ENCODE peak calls at places on chromosomes 12 and 14, in six cellular contexts. L is spleen, Y is GM12878, R is vagina, M is stomach, C is transverse colon. S is an unnamed sample. For H3K4me1, the result is how much of the 10 kb centered on the place peaks cover.

GRCh38 chr12:93315907-93316622 is 61.7 kb upstream of the NUDT4 start:
- DNase-seq in L (no peak), Y (no peak), R (no peak), M (no peak), C (no peak), S (no peak)

GRCh38 chr12:120316798-120317257 is 10.8 kb downstream of the PLA2G1B start:
- DNase-seq in L (peak), Y (no peak), R (no peak), M (no peak), C (no peak), S (no peak)

GRCh38 chr12:40224439-40225291 is at the start of gene LRRK2:
- DNase-seq in L (peak), Y (no peak), R (peak), M (peak), C (peak), S (peak)

GRCh38 chr12:74539261-74539660 is 1.6 kb downstream of the ATXN7L3B start:
- DNase-seq in L (no peak), Y (no peak), R (no peak), M (no peak), C (no peak), S (no peak)

GRCh38 chr12:89695100-89695499 is 13.5 kb downstream of the ATP2B1 start:
- DNase-seq in L (no peak), Y (no peak), R (no peak), M (no peak), C (no peak), S (no peak)

GRCh38 chr14:37594916-37595808 is at the start of the genes FOXA1 and TTC6:
- DNase-seq in L (no peak), Y (no peak), R (no peak), M (peak), C (peak), S (peak)

GRCh38 chr12:105214141-105214540 is 21.8 kb downstream of the APPL2 start:
- DNase-seq in L (no peak), Y (no peak), R (no peak), M (no peak), C (no peak), S (peak)

GRCh38 chr14:49959822-49960408 is 67.0 kb downstream of the ARF6 start:
- DNase-seq in L (no peak), Y (peak), R (no peak), M (no peak), C (peak), S (no peak)

GRCh38 chr12:101670007-101670671 is 27.3 kb upstream of the CHPT1 start:
- DNase-seq in L (no peak), Y (no peak), R (no peak), M (no peak), C (peak), S (no peak)

GRCh38 chr12:77047341-77048202 is 17.8 kb downstream of the E2F7 start:
- DNase-seq in L (no peak), Y (no peak), R (no peak), M (no peak), C (no peak), S (no peak)

GRCh38 chr14:99539503-99539902 is 58.3 kb downstream of the CCNK start:
- DNase-seq in L (no peak), Y (no peak), R (no peak), M (no peak), C (no peak), S (no peak)

GRCh38 chr14:104313674-104314073 is 175.3 kb downstream of the KIF26A start:
- DNase-seq in L (peak), Y (no peak), R (no peak), M (no peak), C (no peak), S (no peak)

GRCh38 chr12:44362947-44363346 is 513.2 kb downstream of the NELL2 start:
- DNase-seq in L (no peak), Y (no peak), R (no peak), M (no peak), C (no peak), S (no peak)

GRCh38 chr12:129566800-129567199 is 337.0 kb downstream of the TMEM132D start:
- DNase-seq in L (no peak), Y (no peak), R (no peak), M (no peak), C (no peak), S (no peak)

GRCh38 chr14:105366386-105367074 is 31.8 kb upstream of the TEX22 start:
- DNase-seq in L (no peak), Y (no peak), R (no peak), M (no peak), C (no peak), S (no peak)

GRCh38 chr14:72617391-72618011 is 276.4 kb downstream of the DPF3 start:
- DNase-seq in L (no peak), Y (no peak), R (peak), M (no peak), C (no peak), S (no peak)

GRCh38 chr12:73892181-73892580 is 645.5 kb upstream of the ATXN7L3B start:
- DNase-seq in L (no peak), Y (no peak), R (no peak), M (no peak), C (no peak), S (no peak)

GRCh38 chr14:100285021-100285912 is 21.0 kb downstream of the SLC25A29 start:
- DNase-seq in L (peak), Y (no peak), R (no peak), M (peak), C (peak), S (peak)

GRCh38 chr12:122403115-122403770 is 19.2 kb downstream of the CLIP1 start:
- DNase-seq in L (no peak), Y (no peak), R (no peak), M (no peak), C (no peak), S (no peak)

GRCh38 chr14:92497391-92497790 is 16.2 kb upstream of the RIN3 start:
- DNase-seq in L (peak), Y (no peak), R (no peak), M (no peak), C (no peak), S (no peak)

GRCh38 chr14:32307881-32308582 is 21.1 kb upstream of the AKAP6 start:
- DNase-seq in L (no peak), Y (no peak), R (no peak), M (peak), C (peak), S (peak)

GRCh38 chr12:57240926-57241555 is 9.9 kb downstream of the STAC3 start:
- DNase-seq in L (peak), Y (no peak), R (no peak), M (no peak), C (peak), S (no peak)

GRCh38 chr14:50061664-50062437 is 54.5 kb downstream of the VCPKMT start:
- DNase-seq in L (peak), Y (peak), R (no peak), M (peak), C (peak), S (no peak)

GRCh38 chr12:101021911-101022388 is 188.1 kb downstream of the SLC5A8 start:
- DNase-seq in L (no peak), Y (no peak), R (no peak), M (no peak), C (no peak), S (no peak)

GRCh38 chr12:60834372-60834771 is 1238.5 kb downstream of the SLC16A7 start:
- DNase-seq in L (no peak), Y (no peak), R (no peak), M (no peak), C (no peak), S (no peak)

GRCh38 chr12:2354151-2354991 is 301.6 kb downstream of the CACNA1C start:
- DNase-seq in L (peak), Y (no peak), R (no peak), M (no peak), C (no peak), S (no peak)

GRCh38 chr12:114152066-114152465 is 185.9 kb upstream of the RBM19 start:
- DNase-seq in L (no peak), Y (no peak), R (no peak), M (no peak), C (no peak), S (no peak)

GRCh38 chr12:110199360-110200123 is 75.4 kb downstream of the IFT81 start:
- DNase-seq in L (no peak), Y (peak), R (no peak), M (no peak), C (no peak), S (no peak)

GRCh38 chr14:29558516-29558915 is 369.1 kb downstream of the PRKD1 start:
- DNase-seq in L (no peak), Y (no peak), R (no peak), M (no peak), C (no peak), S (no peak)

GRCh38 chr12:3622021-3622731 is 130.7 kb downstream of the CRACR2A start:
- DNase-seq in L (no peak), Y (no peak), R (no peak), M (no peak), C (no peak), S (no peak)

DNA sequence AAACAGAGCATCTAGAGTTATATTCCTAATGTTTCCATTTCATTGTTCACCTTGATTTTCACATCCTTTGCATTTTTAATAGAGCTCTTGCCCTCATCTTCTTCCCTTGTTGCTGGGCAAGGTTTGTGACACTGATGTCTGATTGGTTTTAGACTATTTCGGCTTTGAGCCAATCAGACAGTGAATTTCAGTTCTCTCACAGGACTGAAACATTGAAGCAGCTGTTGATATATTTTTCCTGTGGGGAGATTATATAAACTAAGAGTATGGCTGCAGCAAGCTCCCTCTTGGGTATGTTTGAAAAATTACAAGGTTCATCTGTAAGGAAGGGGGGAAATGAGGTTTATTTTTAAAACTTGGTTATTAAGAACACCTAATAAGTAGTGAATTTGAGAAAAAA is 51.2 kb downstream of the ATF7IP start:
- DNase-seq in L (no peak), Y (no peak), R (no peak), M (no peak), C (no peak), S (no peak)
- TF ChIP-seq POLR2A in L (no peak), Y (no peak), R (no peak), M (no peak), C (no peak), S (no peak)

GRCh38 chr12:71646512-71646911 is 17.1 kb downstream of the ZFC3H1 start:
- DNase-seq in L (no peak), Y (no peak), R (no peak), M (no peak), C (no peak), S (no peak)

GRCh38 chr12:71641390-71641789 is 22.3 kb downstream of the ZFC3H1 start:
- DNase-seq in L (no peak), Y (no peak), R (no peak), M (no peak), C (no peak), S (no peak)

GRCh38 chr12:71648537-71648936 is 15.1 kb downstream of the ZFC3H1 start:
- DNase-seq in L (no peak), Y (no peak), R (no peak), M (no peak), C (no peak), S (no peak)

GRCh38 chr12:71642264-71642663 is 21.4 kb downstream of the ZFC3H1 start:
- DNase-seq in L (no peak), Y (no peak), R (no peak), M (no peak), C (no peak), S (no peak)

DNA sequence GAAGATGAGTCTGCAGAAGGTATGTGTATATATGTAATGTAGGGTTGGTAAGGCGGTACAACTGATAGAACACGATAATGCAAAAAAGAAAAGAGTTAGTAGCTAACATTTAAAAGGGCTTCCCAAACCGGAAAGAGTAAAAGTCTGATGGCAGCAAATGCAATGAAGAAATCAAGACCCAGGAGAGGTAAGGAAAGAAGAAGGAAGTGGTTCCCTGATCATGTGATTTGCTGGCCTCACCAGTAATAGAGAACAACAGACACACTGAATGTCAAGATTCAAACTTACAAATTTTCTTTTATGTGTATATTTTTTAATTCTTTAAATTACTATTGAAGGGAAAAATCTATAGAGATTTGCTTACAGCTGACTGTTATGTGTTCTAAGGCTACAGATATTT is 18.4 kb downstream of the ZFC3H1 start:
- DNase-seq in L (no peak), Y (no peak), R (no peak), M (no peak), C (no peak), S (no peak)
- TF ChIP-seq POLR2AphosphoS5 in L (no peak), Y (no peak), R (no peak), M (no peak), C (no peak), S (no peak)

GRCh38 chr14:65100905-65101541 is 1.3 kb downstream of the MAX start:
- DNase-seq in L (no peak), Y (no peak), R (no peak), M (no peak), C (no peak), S (no peak)

GRCh38 chr14:65104791-65105190 is 2.5 kb upstream of the MAX start:
- DNase-seq in L (no peak), Y (no peak), R (no peak), M (no peak), C (peak), S (no peak)

GRCh38 chr14:65102441-65103149 is at the start of gene MAX:
- DNase-seq in L (peak), Y (peak), R (peak), M (peak), C (peak), S (peak)

GRCh38 chr14:65103150-65103760 is 938 bp upstream of the MAX start:
- DNase-seq in L (peak), Y (no peak), R (no peak), M (no peak), C (no peak), S (no peak)

DNA sequence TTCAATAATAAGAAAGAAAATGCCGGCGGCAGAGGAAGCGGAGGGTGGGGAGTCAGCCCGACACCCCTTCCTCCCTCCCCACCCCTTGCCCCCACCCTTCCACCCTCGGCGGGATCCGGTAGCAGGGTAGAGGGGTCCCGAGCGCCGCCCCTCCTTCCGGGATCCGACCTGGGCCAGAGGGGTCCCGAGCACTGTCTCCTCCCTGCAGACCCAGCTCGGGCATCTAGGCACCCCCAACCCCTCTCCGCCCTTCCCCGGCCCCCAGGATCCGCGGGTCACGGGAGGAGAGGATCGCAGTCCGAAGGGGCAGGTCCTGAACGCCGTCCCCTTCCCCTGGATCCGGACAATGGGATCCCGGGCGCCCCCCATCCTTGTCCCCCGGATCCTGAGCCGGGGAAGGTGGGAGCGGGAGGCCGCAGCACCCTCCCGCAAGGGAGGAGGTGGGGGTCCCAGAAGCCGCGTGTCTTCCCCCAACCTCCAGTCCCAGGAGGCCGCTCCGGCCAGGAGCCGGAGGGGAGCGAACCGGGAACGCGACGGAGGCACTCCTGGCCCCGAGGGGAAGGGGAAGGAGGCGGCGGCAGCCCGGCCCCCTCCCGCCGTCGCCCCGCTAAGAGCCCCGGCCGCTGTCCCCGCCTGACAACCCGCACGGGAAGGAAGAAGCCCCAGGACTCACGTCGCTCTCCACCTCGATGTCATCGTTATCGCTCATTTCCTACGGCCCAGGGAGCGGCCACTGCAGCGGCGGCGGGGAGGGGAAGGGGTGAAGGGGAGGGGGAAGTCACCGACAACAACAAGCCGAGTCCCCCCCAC is 481 bp downstream of the MAX start:
- DNase-seq in L (peak), Y (no peak), R (no peak), M (peak), C (peak), S (no peak)
- H3K4me1 ChIP-seq in L (half or more), Y (under half), R (half or more), M (under half), C (under half), S (under half)

DNA sequence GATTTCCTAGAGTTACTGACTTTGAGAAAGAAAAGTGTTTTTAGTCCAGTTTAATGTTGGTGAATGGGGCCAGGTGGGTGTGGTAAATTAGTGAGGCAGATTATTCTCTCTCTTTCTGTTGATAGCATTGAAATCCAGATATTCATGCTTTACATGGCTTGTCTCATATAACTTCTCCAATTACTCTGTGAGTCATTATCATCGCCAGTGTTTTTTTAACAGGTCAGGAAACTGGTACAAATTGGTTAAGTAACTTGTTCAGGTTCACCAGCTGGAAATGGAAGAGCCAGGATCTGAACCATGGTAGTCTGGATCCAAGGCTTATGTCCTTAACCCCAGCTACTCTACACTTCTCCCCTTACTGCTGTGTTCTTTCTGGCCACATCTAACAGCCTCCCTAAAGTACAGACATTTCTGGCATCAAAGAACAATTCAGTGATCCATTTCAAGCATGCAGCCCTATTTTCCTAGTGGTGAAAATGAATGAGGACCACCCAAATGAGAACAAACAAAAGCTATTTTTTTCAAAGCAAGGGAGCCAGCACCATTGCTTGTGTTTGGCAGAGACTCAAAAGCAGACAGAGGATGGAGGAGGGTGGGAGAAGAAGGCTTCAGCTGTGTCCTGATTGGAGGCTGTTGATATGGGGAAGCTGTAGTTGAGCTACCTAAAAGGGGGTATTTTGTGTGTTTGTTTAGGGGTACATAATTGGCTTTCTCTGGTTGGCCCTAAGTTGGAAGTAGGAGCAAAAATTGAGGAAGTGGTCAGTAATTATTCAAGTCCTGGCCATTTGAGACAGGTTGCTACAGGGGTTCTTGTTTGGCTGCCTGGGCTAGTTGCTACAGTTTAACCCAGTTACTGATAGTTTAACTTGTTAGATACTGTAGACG is 1.7 kb downstream of the IRAK3 start:
- DNase-seq in L (no peak), Y (no peak), R (no peak), M (no peak), C (no peak), S (no peak)
- TF ChIP-seq POLR2A in L (no peak), Y (no peak), R (no peak), M (no peak), C (no peak), S (no peak)

GRCh38 chr12:118821386-118821928 is 159.9 kb upstream of the SRRM4 start:
- DNase-seq in L (no peak), Y (no peak), R (no peak), M (no peak), C (no peak), S (no peak)
- TF ChIP-seq POLR2AphosphoS5 in L (no peak), Y (no peak), R (no peak), M (no peak), C (no peak), S (no peak)

GRCh38 chr12:91729543-91729942 is 416.1 kb downstream of the BTG1 start:
- DNase-seq in L (no peak), Y (no peak), R (no peak), M (no peak), C (no peak), S (no peak)
- H3K4me1 ChIP-seq in L (under half), Y (under half), R (under half), M (under half), C (under half), S (under half)

GRCh38 chr12:41645624-41646023 is 457.5 kb downstream of the PDZRN4 start:
- DNase-seq in L (no peak), Y (no peak), R (no peak), M (no peak), C (no peak), S (no peak)
- TF ChIP-seq POLR2A in L (no peak), Y (no peak), R (no peak), M (no peak), C (no peak), S (no peak)

DNA sequence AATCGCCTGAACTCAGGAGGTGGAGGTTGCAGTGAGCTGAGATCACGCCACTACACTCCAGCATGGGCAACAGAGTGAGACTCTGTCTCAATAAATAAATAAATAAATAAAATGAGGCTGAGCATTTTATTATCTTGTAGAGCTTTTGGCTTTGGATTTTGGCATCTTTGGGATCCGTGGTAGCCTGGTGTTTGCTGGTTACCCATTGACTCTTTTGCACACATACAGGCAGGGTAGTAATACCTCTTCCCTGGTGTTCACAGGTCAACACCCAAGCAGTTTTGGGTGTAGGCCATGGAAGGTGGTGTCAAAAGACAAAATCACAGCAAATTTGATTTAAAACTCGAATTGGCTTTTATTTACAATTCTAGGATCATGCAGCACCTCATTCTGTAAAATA is 27.8 kb downstream of the ACACB start:
- DNase-seq in L (no peak), Y (no peak), R (no peak), M (no peak), C (no peak), S (no peak)
- TF ChIP-seq POLR2AphosphoS5 in L (no peak), Y (no peak), R (no peak), M (no peak), C (no peak), S (no peak)

GRCh38 chr12:124786065-124786964 is 77.3 kb downstream of the SCARB1 start:
- DNase-seq in L (no peak), Y (no peak), R (no peak), M (peak), C (peak), S (peak)
- H3K4me1 ChIP-seq in L (under half), Y (under half), R (under half), M (under half), C (under half), S (under half)

S was measured in prostate gland.